ENCODE peak calls at places on chromosomes 4 and X, in seven cellular contexts. U is MM.1S, M is HCT116, F is GM23338, C is neural progenitor cell, J is hepatocyte, X is PC-3. T is an unnamed sample.

GRCh38 chr4:140250989-140251552 is 97.1 kb upstream of the MAML3 start:
- DNase-seq in U (no peak), M (no peak), F (no peak), C (no peak), J (peak; percentile 16), X (no peak), T (peak; percentile 37)

GRCh38 chr4:1175635-1176229 is 3.3 kb upstream of the SPON2 start:
- DNase-seq in U (no peak), M (no peak), F (no peak), C (no peak), J (no peak), X (no peak), T (no peak)

GRCh38 chr4:86511590-86511989 is 82.5 kb upstream of the PTPN13 start:
- DNase-seq in U (no peak), M (no peak), F (no peak), C (no peak), J (no peak), X (no peak), T (no peak)

GRCh38 chr4:56226579-56226978 is 160.7 kb downstream of the AASDH start:
- DNase-seq in U (no peak), M (no peak), F (peak; percentile 57), C (no peak), J (no peak), X (no peak), T (no peak)

GRCh38 chr4:140427104-140427918 is at the start of gene CLGN:
- DNase-seq in U (peak; percentile 84), M (peak; percentile 45), F (peak; percentile 94), C (peak; percentile 97), J (peak; percentile 87), X (peak; percentile 66), T (peak; percentile 71)

GRCh38 chrX:5842601-5843000 is 386.1 kb downstream of the NLGN4X start:
- DNase-seq in U (no peak), M (no peak), F (no peak), C (no peak), J (no peak), X (no peak), T (no peak)

GRCh38 chr4:154608555-154609252 is 3.8 kb downstream of the FGG start:
- DNase-seq in U (no peak), M (no peak), F (peak; percentile 24), C (no peak), J (no peak), X (no peak), T (no peak)

GRCh38 chr4:122531514-122531913 is 75.0 kb upstream of the IL2 start:
- DNase-seq in U (no peak), M (no peak), F (no peak), C (no peak), J (no peak), X (no peak), T (no peak)

GRCh38 chr4:153222790-153223417 is 18.7 kb downstream of the TRIM2 start:
- DNase-seq in U (peak; percentile 54), M (no peak), F (peak; percentile 70), C (peak; percentile 70), J (peak; percentile 77), X (peak; percentile 28), T (peak; percentile 83)

GRCh38 chrX:124033821-124034220 is 72.3 kb downstream of the STAG2 start:
- DNase-seq in U (no peak), M (no peak), F (no peak), C (no peak), J (no peak), X (peak; percentile 68), T (peak; percentile 58)

GRCh38 chr4:155602351-155603140 is 64.1 kb upstream of the GUCY1A1 start:
- DNase-seq in U (no peak), M (no peak), F (no peak), C (no peak), J (no peak), X (no peak), T (no peak)

GRCh38 chr4:7134737-7135388 is 57.5 kb upstream of the SORCS2 start:
- DNase-seq in U (no peak), M (no peak), F (no peak), C (no peak), J (peak; percentile 53), X (peak; percentile 50), T (peak; percentile 94)

GRCh38 chrX:119880552-119881437 is 9.2 kb downstream of the NDUFA1 start:
- DNase-seq in U (peak; percentile 86), M (peak; percentile 23), F (peak; percentile 52), C (peak; percentile 52), J (peak; percentile 57), X (peak; percentile 69), T (peak; percentile 73)

GRCh38 chr4:89640620-89641366 is 196.2 kb downstream of the SNCA start:
- DNase-seq in U (peak; percentile 39), M (peak; percentile 68), F (peak; percentile 96), C (peak; percentile 96), J (peak; percentile 87), X (peak; percentile 10), T (peak; percentile 82)

GRCh38 chrX:101803451-101803850 is 128.4 kb downstream of the ZMAT1 start:
- DNase-seq in U (peak; percentile 12), M (no peak), F (peak; percentile 9), C (peak; percentile 4), J (peak; percentile 17), X (peak; percentile 44), T (peak; percentile 23)

GRCh38 chrX:87663421-87663820 is 145.8 kb downstream of the KLHL4 start:
- DNase-seq in U (no peak), M (no peak), F (no peak), C (no peak), J (no peak), X (no peak), T (no peak)

DNA sequence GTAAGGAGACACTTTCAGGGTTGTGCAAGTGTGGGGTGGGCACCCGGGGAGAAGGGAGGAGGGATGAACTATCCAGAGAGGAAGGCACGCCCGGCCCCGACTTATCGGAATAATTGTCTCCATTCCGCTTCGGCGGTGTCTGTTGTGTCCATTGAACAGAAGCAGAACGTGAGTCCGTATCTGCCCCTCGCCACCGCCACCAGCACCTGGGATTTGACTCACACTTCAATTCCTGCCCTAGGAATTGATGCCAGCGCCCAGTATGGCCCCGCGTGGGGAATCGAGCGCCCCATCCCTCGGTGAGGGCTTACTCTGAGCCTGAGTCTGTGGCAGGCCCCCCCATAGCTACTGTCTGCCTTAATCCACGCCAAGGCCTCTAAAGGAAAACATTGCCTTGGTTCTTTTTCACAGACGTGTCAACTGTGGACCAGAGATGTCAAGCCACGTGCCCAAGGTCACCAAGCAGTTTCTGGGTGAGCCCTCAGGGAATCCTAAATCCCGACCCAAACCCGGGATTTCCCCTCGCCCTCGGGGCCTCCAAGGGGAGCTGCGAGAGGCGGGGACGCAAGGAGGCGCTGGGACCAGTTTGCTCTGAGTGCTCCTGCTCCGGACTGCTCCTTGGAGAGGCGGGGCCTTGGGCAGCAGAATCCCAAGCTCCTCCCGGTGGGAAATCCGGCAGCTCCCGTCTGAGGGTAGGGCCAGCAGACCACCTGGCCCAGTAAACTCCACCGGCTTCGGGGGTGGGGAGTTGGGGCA is 12.9 kb downstream of the MSX1 start:
- DNase-seq in U (no peak), M (no peak), F (peak; percentile 88), C (peak; percentile 85), J (peak; percentile 42), X (no peak), T (no peak)
- TF ChIP-seq EZH2 in U (no peak), M (no peak), F (peak; percentile 78), C (peak; percentile 14), J (no peak), X (no peak), T (no peak)

DNA sequence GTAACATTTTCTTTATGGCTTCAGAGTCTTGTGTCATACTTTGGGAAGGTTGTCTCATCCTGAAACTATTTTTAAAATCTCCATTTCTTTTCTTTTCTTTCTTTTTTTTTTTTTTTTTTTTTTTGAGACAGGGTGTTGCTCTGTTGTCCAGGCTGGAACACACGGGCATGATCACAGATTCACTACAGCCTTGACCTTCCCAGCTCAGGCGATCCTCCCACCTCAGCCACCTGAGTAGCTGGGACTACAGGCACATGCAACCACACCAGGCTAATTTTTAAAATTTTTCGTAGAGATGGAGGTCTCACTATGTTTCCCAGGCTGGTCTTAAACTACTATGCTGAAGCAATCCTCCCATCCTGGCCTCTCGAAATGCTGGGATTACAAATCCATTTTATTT is 24.9 kb downstream of the RWDD4 start:
- DNase-seq in U (no peak), M (no peak), F (no peak), C (no peak), J (no peak), X (no peak), T (peak; percentile 39)
- TF ChIP-seq EZH2phosphoT487 in U (no peak), M (no peak), F (no peak), C (no peak), J (no peak), X (no peak), T (no peak)

GRCh38 chr4:118314221-118314620 is 38.6 kb downstream of the PRSS12 start:
- DNase-seq in U (no peak), M (no peak), F (no peak), C (no peak), J (no peak), X (no peak), T (no peak)
- TF ChIP-seq EZH2 in U (no peak), M (no peak), F (no peak), C (no peak), J (no peak), X (no peak), T (no peak)

GRCh38 chr4:105858466-105859040 is 36.7 kb upstream of the NPNT start:
- DNase-seq in U (no peak), M (no peak), F (no peak), C (no peak), J (no peak), X (no peak), T (no peak)

DNA sequence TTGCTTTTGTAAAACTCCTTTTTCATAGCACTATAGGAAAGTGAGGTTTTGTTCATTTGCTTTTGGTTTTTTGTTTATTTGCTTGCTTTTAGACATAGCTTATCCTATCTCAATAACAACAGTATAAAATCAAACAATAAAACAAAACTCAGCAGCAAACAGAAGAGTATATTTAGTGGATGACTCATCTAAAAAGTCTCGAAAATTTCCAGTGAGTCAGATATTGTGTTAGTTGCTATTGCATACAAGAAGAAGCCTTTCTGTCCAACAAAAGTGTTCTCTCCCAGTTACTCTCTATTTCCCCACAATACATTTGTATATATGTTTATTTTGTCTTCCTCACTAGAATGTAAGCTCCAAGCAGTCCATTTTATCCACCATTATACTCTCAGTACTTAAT is 36.0 kb upstream of the NPNT start:
- DNase-seq in U (no peak), M (peak; percentile 26), F (no peak), C (no peak), J (no peak), X (peak; percentile 82), T (peak; percentile 80)
- TF ChIP-seq EZH2phosphoT487 in U (no peak), M (no peak), F (no peak), C (no peak), J (no peak), X (no peak), T (no peak)

T was measured in GM23248.